ENCODE peak calls at places on chromosomes 12 and 14, in eight cellular contexts. One of them, this sample, is unnamed.

GRCh38 chr14:68608235-68608962 is 184.5 kb downstream of the ZFP36L1 start:
- DNase-seq in CD8-positive, alpha-beta T cell: no peak
- DNase-seq in fibroblast of mammary gland: no peak
- DNase-seq in cardiac muscle cell: no peak
- DNase-seq in A549: no peak
- DNase-seq in HCT116: no peak
- DNase-seq in H9: no peak
- DNase-seq in progenitor cell of endocrine pancreas: no peak
- DNase-seq in this sample: no peak

GRCh38 chr14:89534896-89535615 is 118.0 kb upstream of the FOXN3 start:
- DNase-seq in CD8-positive, alpha-beta T cell: no peak
- DNase-seq in progenitor cell of endocrine pancreas: no peak
- DNase-seq in HCT116: no peak
- DNase-seq in H9: no peak
- DNase-seq in fibroblast of mammary gland: peak; percentile 34
- DNase-seq in cardiac muscle cell: peak; percentile 60
- DNase-seq in A549: no peak
- DNase-seq in this sample: no peak

GRCh38 chr14:64708148-64709004 is 4.2 kb downstream of the PLEKHG3 start:
- DNase-seq in HCT116: no peak
- DNase-seq in A549: peak; percentile 50
- DNase-seq in progenitor cell of endocrine pancreas: peak; percentile 39
- DNase-seq in H9: peak; percentile 97
- DNase-seq in CD8-positive, alpha-beta T cell: no peak
- DNase-seq in cardiac muscle cell: peak; percentile 29
- DNase-seq in fibroblast of mammary gland: peak; percentile 9
- DNase-seq in this sample: no peak

GRCh38 chr12:1972856-1973317 is 31.4 kb downstream of the DCP1B start:
- DNase-seq in H9: no peak
- DNase-seq in cardiac muscle cell: peak; percentile 36
- DNase-seq in A549: no peak
- DNase-seq in HCT116: no peak
- DNase-seq in fibroblast of mammary gland: peak; percentile 53
- DNase-seq in progenitor cell of endocrine pancreas: no peak
- DNase-seq in CD8-positive, alpha-beta T cell: no peak
- DNase-seq in this sample: no peak

GRCh38 chr12:105946541-105946940 is 192.2 kb downstream of the NUAK1 start:
- DNase-seq in H9: no peak
- DNase-seq in CD8-positive, alpha-beta T cell: no peak
- DNase-seq in cardiac muscle cell: peak; percentile 78
- DNase-seq in HCT116: no peak
- DNase-seq in A549: no peak
- DNase-seq in progenitor cell of endocrine pancreas: no peak
- DNase-seq in fibroblast of mammary gland: no peak
- DNase-seq in this sample: no peak

GRCh38 chr14:71651228-71651627 is 281.0 kb upstream of the RGS6 start:
- DNase-seq in H9: no peak
- DNase-seq in cardiac muscle cell: peak; percentile 91
- DNase-seq in CD8-positive, alpha-beta T cell: no peak
- DNase-seq in progenitor cell of endocrine pancreas: no peak
- DNase-seq in HCT116: no peak
- DNase-seq in fibroblast of mammary gland: peak; percentile 87
- DNase-seq in A549: no peak
- DNase-seq in this sample: peak; percentile 83

GRCh38 chr14:81801921-81802320 is 268.3 kb upstream of the SEL1L start:
- DNase-seq in fibroblast of mammary gland: no peak
- DNase-seq in A549: no peak
- DNase-seq in progenitor cell of endocrine pancreas: no peak
- DNase-seq in CD8-positive, alpha-beta T cell: no peak
- DNase-seq in H9: no peak
- DNase-seq in HCT116: no peak
- DNase-seq in cardiac muscle cell: no peak
- DNase-seq in this sample: no peak

GRCh38 chr12:82896979-82897378 is 210.3 kb downstream of the TMTC2 start:
- DNase-seq in progenitor cell of endocrine pancreas: no peak
- DNase-seq in A549: peak; percentile 45
- DNase-seq in H9: no peak
- DNase-seq in cardiac muscle cell: peak; percentile 37
- DNase-seq in HCT116: peak; percentile 8
- DNase-seq in CD8-positive, alpha-beta T cell: no peak
- DNase-seq in fibroblast of mammary gland: peak; percentile 40
- DNase-seq in this sample: no peak

GRCh38 chr12:95733156-95733825 is 57.3 kb downstream of the NTN4 start:
- DNase-seq in H9: no peak
- DNase-seq in fibroblast of mammary gland: peak; percentile 84
- DNase-seq in CD8-positive, alpha-beta T cell: no peak
- DNase-seq in cardiac muscle cell: peak; percentile 18
- DNase-seq in A549: peak; percentile 37
- DNase-seq in progenitor cell of endocrine pancreas: no peak
- DNase-seq in HCT116: no peak
- DNase-seq in this sample: peak; percentile 32

GRCh38 chr12:108800591-108800990 is 56.8 kb downstream of the SSH1 start:
- DNase-seq in CD8-positive, alpha-beta T cell: no peak
- DNase-seq in HCT116: no peak
- DNase-seq in fibroblast of mammary gland: no peak
- DNase-seq in H9: no peak
- DNase-seq in A549: no peak
- DNase-seq in progenitor cell of endocrine pancreas: no peak
- DNase-seq in cardiac muscle cell: no peak
- DNase-seq in this sample: no peak

GRCh38 chr14:103522028-103522581 is 525 bp downstream of the CKB start:
- DNase-seq in CD8-positive, alpha-beta T cell: no peak
- DNase-seq in H9: no peak
- DNase-seq in fibroblast of mammary gland: no peak
- DNase-seq in cardiac muscle cell: no peak
- DNase-seq in A549: no peak
- DNase-seq in HCT116: no peak
- DNase-seq in progenitor cell of endocrine pancreas: no peak
- DNase-seq in this sample: no peak

GRCh38 chr14:89681086-89682018 is 264.3 kb upstream of the FOXN3 start:
- DNase-seq in A549: no peak
- DNase-seq in fibroblast of mammary gland: no peak
- DNase-seq in H9: no peak
- DNase-seq in CD8-positive, alpha-beta T cell: no peak
- DNase-seq in progenitor cell of endocrine pancreas: no peak
- DNase-seq in HCT116: no peak
- DNase-seq in cardiac muscle cell: no peak
- DNase-seq in this sample: no peak

GRCh38 chr12:57574795-57575194 is 16.2 kb upstream of the PIP4K2C start:
- DNase-seq in fibroblast of mammary gland: no peak
- DNase-seq in CD8-positive, alpha-beta T cell: no peak
- DNase-seq in H9: no peak
- DNase-seq in A549: no peak
- DNase-seq in cardiac muscle cell: no peak
- DNase-seq in HCT116: no peak
- DNase-seq in progenitor cell of endocrine pancreas: no peak
- DNase-seq in this sample: no peak

GRCh38 chr12:77742631-77743030 is 88.1 kb upstream of the NAV3 start:
- DNase-seq in CD8-positive, alpha-beta T cell: no peak
- DNase-seq in progenitor cell of endocrine pancreas: no peak
- DNase-seq in fibroblast of mammary gland: no peak
- DNase-seq in HCT116: no peak
- DNase-seq in H9: no peak
- DNase-seq in A549: peak; percentile 29
- DNase-seq in cardiac muscle cell: no peak
- DNase-seq in this sample: no peak

GRCh38 chr12:29517265-29517664 is 19.8 kb upstream of the OVCH1 start:
- DNase-seq in fibroblast of mammary gland: no peak
- DNase-seq in progenitor cell of endocrine pancreas: no peak
- DNase-seq in A549: peak; percentile 18
- DNase-seq in CD8-positive, alpha-beta T cell: no peak
- DNase-seq in cardiac muscle cell: no peak
- DNase-seq in HCT116: no peak
- DNase-seq in H9: no peak
- DNase-seq in this sample: no peak

GRCh38 chr12:90013409-90013808 is 304.8 kb upstream of the ATP2B1 start:
- DNase-seq in H9: no peak
- DNase-seq in HCT116: no peak
- DNase-seq in CD8-positive, alpha-beta T cell: no peak
- DNase-seq in A549: peak; percentile 31
- DNase-seq in fibroblast of mammary gland: peak; percentile 37
- DNase-seq in progenitor cell of endocrine pancreas: no peak
- DNase-seq in cardiac muscle cell: peak; percentile 27
- DNase-seq in this sample: no peak

GRCh38 chr12:89373772-89374572 is 21.7 kb upstream of the DUSP6 start:
- DNase-seq in cardiac muscle cell: peak; percentile 86
- DNase-seq in H9: no peak
- DNase-seq in A549: no peak
- DNase-seq in progenitor cell of endocrine pancreas: no peak
- DNase-seq in CD8-positive, alpha-beta T cell: no peak
- DNase-seq in fibroblast of mammary gland: peak; percentile 82
- DNase-seq in HCT116: no peak
- DNase-seq in this sample: no peak

GRCh38 chr14:61360796-61361526 is 39.6 kb downstream of the PRKCH start:
- DNase-seq in A549: no peak
- DNase-seq in progenitor cell of endocrine pancreas: no peak
- DNase-seq in CD8-positive, alpha-beta T cell: no peak
- DNase-seq in H9: no peak
- DNase-seq in HCT116: no peak
- DNase-seq in cardiac muscle cell: no peak
- DNase-seq in fibroblast of mammary gland: no peak
- DNase-seq in this sample: no peak

GRCh38 chr14:101120636-101121398 is 217.3 kb upstream of the RTL1 start:
- DNase-seq in CD8-positive, alpha-beta T cell: no peak
- DNase-seq in HCT116: no peak
- DNase-seq in A549: no peak
- DNase-seq in progenitor cell of endocrine pancreas: no peak
- DNase-seq in H9: peak; percentile 24
- DNase-seq in fibroblast of mammary gland: no peak
- DNase-seq in cardiac muscle cell: no peak
- DNase-seq in this sample: no peak

DNA sequence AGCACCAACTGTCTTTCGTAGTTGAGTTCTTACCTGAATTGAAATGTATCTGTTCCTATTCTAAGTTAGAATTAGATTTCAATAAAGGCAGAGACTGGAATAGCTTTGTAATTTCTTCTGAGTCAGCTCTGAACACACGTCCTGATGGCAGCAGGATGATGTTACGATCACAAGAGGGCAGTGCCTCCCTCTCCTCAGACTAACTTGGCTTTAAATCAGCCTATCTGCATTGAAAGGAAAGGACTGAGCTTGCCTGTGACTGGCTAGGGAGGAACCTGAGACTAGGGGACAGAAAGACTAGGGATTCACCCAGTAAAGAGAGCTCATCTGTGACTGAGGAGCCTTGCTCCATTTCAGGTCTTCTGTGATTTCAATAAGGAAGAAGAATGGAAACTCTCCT is 323.7 kb upstream of the OR4E1 start:
- DNase-seq in CD8-positive, alpha-beta T cell: no peak
- DNase-seq in cardiac muscle cell: peak; percentile 5
- DNase-seq in fibroblast of mammary gland: peak; percentile 1
- DNase-seq in A549: peak; percentile 65
- DNase-seq in HCT116: peak; percentile 31
- DNase-seq in progenitor cell of endocrine pancreas: no peak
- DNase-seq in H9: peak; percentile 74
- DNase-seq in this sample: no peak
- TF ChIP-seq CTCF in CD8-positive, alpha-beta T cell: peak; percentile 27
- TF ChIP-seq CTCF in cardiac muscle cell: peak; percentile 16
- TF ChIP-seq CTCF in fibroblast of mammary gland: peak; percentile 8
- TF ChIP-seq CTCF in A549: no peak
- TF ChIP-seq CTCF in HCT116: peak; percentile 8
- TF ChIP-seq CTCF in progenitor cell of endocrine pancreas: peak; percentile 48
- TF ChIP-seq CTCF in H9: peak; percentile 68
- TF ChIP-seq CTCF in this sample: no peak

DNA sequence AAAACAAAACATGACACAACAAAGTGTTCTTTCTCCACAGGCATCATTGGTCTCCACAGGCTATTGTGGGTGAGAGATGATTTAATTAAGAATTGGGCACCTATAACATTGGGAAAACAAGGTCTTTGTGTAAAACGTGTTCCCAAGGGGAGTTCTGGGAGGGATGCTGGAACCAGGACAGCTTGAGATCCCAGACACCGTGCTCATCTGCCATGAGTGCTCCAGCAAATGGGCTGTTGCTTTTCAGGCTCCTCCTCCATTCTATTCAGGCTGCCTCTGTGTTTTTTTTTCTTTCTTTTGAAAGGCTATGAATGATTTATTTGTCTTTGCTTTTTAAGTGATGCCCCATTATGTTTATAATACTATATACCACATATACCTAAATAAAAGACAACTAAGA is 122.4 kb downstream of the DACT1 start:
- DNase-seq in HCT116: no peak
- DNase-seq in CD8-positive, alpha-beta T cell: no peak
- DNase-seq in fibroblast of mammary gland: no peak
- DNase-seq in A549: no peak
- DNase-seq in H9: no peak
- DNase-seq in cardiac muscle cell: no peak
- DNase-seq in progenitor cell of endocrine pancreas: no peak
- DNase-seq in this sample: no peak
- TF ChIP-seq CTCF in HCT116: no peak
- TF ChIP-seq CTCF in CD8-positive, alpha-beta T cell: no peak
- TF ChIP-seq CTCF in fibroblast of mammary gland: no peak
- TF ChIP-seq CTCF in A549: no peak
- TF ChIP-seq CTCF in H9: no peak
- TF ChIP-seq CTCF in cardiac muscle cell: no peak
- TF ChIP-seq CTCF in progenitor cell of endocrine pancreas: no peak
- TF ChIP-seq CTCF in this sample: no peak

GRCh38 chr14:75804570-75805275 is 143.7 kb downstream of the TTLL5 start:
- DNase-seq in progenitor cell of endocrine pancreas: no peak
- DNase-seq in HCT116: no peak
- DNase-seq in CD8-positive, alpha-beta T cell: no peak
- DNase-seq in H9: no peak
- DNase-seq in fibroblast of mammary gland: no peak
- DNase-seq in cardiac muscle cell: no peak
- DNase-seq in A549: no peak
- DNase-seq in this sample: no peak

GRCh38 chr14:75803768-75804167 is 142.7 kb downstream of the TTLL5 start:
- DNase-seq in A549: no peak
- DNase-seq in fibroblast of mammary gland: no peak
- DNase-seq in HCT116: no peak
- DNase-seq in progenitor cell of endocrine pancreas: no peak
- DNase-seq in cardiac muscle cell: peak; percentile 74
- DNase-seq in CD8-positive, alpha-beta T cell: no peak
- DNase-seq in H9: no peak
- DNase-seq in this sample: no peak

GRCh38 chr14:75806247-75806876 is 145.3 kb downstream of the TTLL5 start:
- DNase-seq in HCT116: no peak
- DNase-seq in fibroblast of mammary gland: no peak
- DNase-seq in CD8-positive, alpha-beta T cell: no peak
- DNase-seq in A549: no peak
- DNase-seq in H9: no peak
- DNase-seq in progenitor cell of endocrine pancreas: no peak
- DNase-seq in cardiac muscle cell: no peak
- DNase-seq in this sample: no peak

GRCh38 chr14:75805646-75806045 is 144.6 kb downstream of the TTLL5 start:
- DNase-seq in A549: no peak
- DNase-seq in progenitor cell of endocrine pancreas: no peak
- DNase-seq in HCT116: no peak
- DNase-seq in cardiac muscle cell: no peak
- DNase-seq in fibroblast of mammary gland: no peak
- DNase-seq in H9: no peak
- DNase-seq in CD8-positive, alpha-beta T cell: no peak
- DNase-seq in this sample: no peak

GRCh38 chr14:75800792-75801191 is 139.7 kb downstream of the TTLL5 start:
- DNase-seq in cardiac muscle cell: no peak
- DNase-seq in CD8-positive, alpha-beta T cell: no peak
- DNase-seq in progenitor cell of endocrine pancreas: no peak
- DNase-seq in H9: peak; percentile 69
- DNase-seq in HCT116: no peak
- DNase-seq in A549: peak; percentile 4
- DNase-seq in fibroblast of mammary gland: no peak
- DNase-seq in this sample: no peak
- TF ChIP-seq CTCF in cardiac muscle cell: no peak
- TF ChIP-seq CTCF in CD8-positive, alpha-beta T cell: no peak
- TF ChIP-seq CTCF in progenitor cell of endocrine pancreas: no peak
- TF ChIP-seq CTCF in H9: peak; percentile 66
- TF ChIP-seq CTCF in HCT116: no peak
- TF ChIP-seq CTCF in A549: no peak
- TF ChIP-seq CTCF in fibroblast of mammary gland: no peak
- TF ChIP-seq CTCF in this sample: peak; percentile 27

GRCh38 chr12:69583203-69583602 is 2.1 kb upstream of the CCT2 start:
- DNase-seq in fibroblast of mammary gland: no peak
- DNase-seq in progenitor cell of endocrine pancreas: no peak
- DNase-seq in CD8-positive, alpha-beta T cell: no peak
- DNase-seq in HCT116: no peak
- DNase-seq in cardiac muscle cell: no peak
- DNase-seq in A549: no peak
- DNase-seq in H9: peak; percentile 83
- DNase-seq in this sample: no peak
- TF ChIP-seq CTCF in fibroblast of mammary gland: no peak
- TF ChIP-seq CTCF in progenitor cell of endocrine pancreas: no peak
- TF ChIP-seq CTCF in CD8-positive, alpha-beta T cell: no peak
- TF ChIP-seq CTCF in HCT116: peak; percentile 53
- TF ChIP-seq CTCF in cardiac muscle cell: peak; percentile 10
- TF ChIP-seq CTCF in A549: no peak
- TF ChIP-seq CTCF in H9: peak; percentile 56
- TF ChIP-seq CTCF in this sample: peak; percentile 13

This sample was measured in HFF-Myc.